ENCODE peak calls at places on chromosomes 11 and 22, in nine cellular contexts. One of them, this sample, is unnamed.

GRCh38 chr11:73854680-73855079 is 22.0 kb downstream of the COA4 start:
- DNase-seq in heart right ventricle: no peak
- DNase-seq in right atrium auricular region: no peak
- DNase-seq in naive thymus-derived CD4-positive, alpha-beta T cell: no peak
- DNase-seq in mammary epithelial cell: peak
- DNase-seq in uterus: no peak
- DNase-seq in WERI-Rb-1: no peak
- DNase-seq in lung: no peak
- DNase-seq in foreskin keratinocyte: peak
- DNase-seq in this sample: peak

GRCh38 chr22:38080847-38081635 is 2.9 kb downstream of the SLC16A8 start:
- DNase-seq in heart right ventricle: peak
- DNase-seq in right atrium auricular region: no peak
- DNase-seq in naive thymus-derived CD4-positive, alpha-beta T cell: no peak
- DNase-seq in mammary epithelial cell: no peak
- DNase-seq in uterus: no peak
- DNase-seq in WERI-Rb-1: no peak
- DNase-seq in lung: no peak
- DNase-seq in foreskin keratinocyte: no peak
- DNase-seq in this sample: no peak

GRCh38 chr11:102177974-102178631 is 67.9 kb downstream of the YAP1 start:
- DNase-seq in heart right ventricle: no peak
- DNase-seq in right atrium auricular region: no peak
- DNase-seq in naive thymus-derived CD4-positive, alpha-beta T cell: no peak
- DNase-seq in mammary epithelial cell: peak
- DNase-seq in uterus: no peak
- DNase-seq in WERI-Rb-1: no peak
- DNase-seq in lung: no peak
- DNase-seq in foreskin keratinocyte: peak
- DNase-seq in this sample: peak

GRCh38 chr22:39738746-39739145 is 154.8 kb downstream of the ENTHD1 start:
- DNase-seq in heart right ventricle: no peak
- DNase-seq in right atrium auricular region: no peak
- DNase-seq in naive thymus-derived CD4-positive, alpha-beta T cell: no peak
- DNase-seq in mammary epithelial cell: no peak
- DNase-seq in uterus: no peak
- DNase-seq in WERI-Rb-1: no peak
- DNase-seq in lung: no peak
- DNase-seq in foreskin keratinocyte: no peak
- DNase-seq in this sample: no peak

GRCh38 chr22:42269407-42270177 is 861 bp downstream of the TCF20 start:
- DNase-seq in heart right ventricle: peak
- DNase-seq in right atrium auricular region: no peak
- DNase-seq in naive thymus-derived CD4-positive, alpha-beta T cell: peak
- DNase-seq in mammary epithelial cell: peak
- DNase-seq in uterus: peak
- DNase-seq in WERI-Rb-1: peak
- DNase-seq in lung: peak
- DNase-seq in foreskin keratinocyte: no peak
- DNase-seq in this sample: peak

GRCh38 chr11:30889116-30889765 is 303.1 kb upstream of the MPPED2 start:
- DNase-seq in heart right ventricle: no peak
- DNase-seq in right atrium auricular region: no peak
- DNase-seq in naive thymus-derived CD4-positive, alpha-beta T cell: no peak
- DNase-seq in mammary epithelial cell: no peak
- DNase-seq in uterus: no peak
- DNase-seq in WERI-Rb-1: no peak
- DNase-seq in lung: no peak
- DNase-seq in foreskin keratinocyte: no peak
- DNase-seq in this sample: no peak

GRCh38 chr11:69383946-69384547 is 90.1 kb downstream of the MYEOV start:
- DNase-seq in heart right ventricle: no peak
- DNase-seq in right atrium auricular region: no peak
- DNase-seq in naive thymus-derived CD4-positive, alpha-beta T cell: no peak
- DNase-seq in mammary epithelial cell: no peak
- DNase-seq in uterus: no peak
- DNase-seq in WERI-Rb-1: no peak
- DNase-seq in lung: no peak
- DNase-seq in foreskin keratinocyte: no peak
- DNase-seq in this sample: no peak

GRCh38 chr22:30453731-30454510 is 17.9 kb downstream of the SEC14L3 start:
- DNase-seq in heart right ventricle: no peak
- DNase-seq in right atrium auricular region: no peak
- DNase-seq in naive thymus-derived CD4-positive, alpha-beta T cell: no peak
- DNase-seq in mammary epithelial cell: no peak
- DNase-seq in uterus: no peak
- DNase-seq in WERI-Rb-1: peak
- DNase-seq in lung: peak
- DNase-seq in foreskin keratinocyte: no peak
- DNase-seq in this sample: no peak

GRCh38 chr22:44676441-44677298 is 25.3 kb upstream of the PRR5 start:
- DNase-seq in heart right ventricle: no peak
- DNase-seq in right atrium auricular region: no peak
- DNase-seq in naive thymus-derived CD4-positive, alpha-beta T cell: no peak
- DNase-seq in mammary epithelial cell: no peak
- DNase-seq in uterus: no peak
- DNase-seq in WERI-Rb-1: no peak
- DNase-seq in lung: no peak
- DNase-seq in foreskin keratinocyte: no peak
- DNase-seq in this sample: no peak

GRCh38 chr11:66072518-66072917 is 2.4 kb downstream of the PACS1 start:
- DNase-seq in heart right ventricle: no peak
- DNase-seq in right atrium auricular region: peak
- DNase-seq in naive thymus-derived CD4-positive, alpha-beta T cell: no peak
- DNase-seq in mammary epithelial cell: no peak
- DNase-seq in uterus: no peak
- DNase-seq in WERI-Rb-1: no peak
- DNase-seq in lung: no peak
- DNase-seq in foreskin keratinocyte: no peak
- DNase-seq in this sample: no peak

GRCh38 chr11:123519055-123519796 is 89.2 kb downstream of the GRAMD1B start:
- DNase-seq in heart right ventricle: no peak
- DNase-seq in right atrium auricular region: no peak
- DNase-seq in naive thymus-derived CD4-positive, alpha-beta T cell: no peak
- DNase-seq in mammary epithelial cell: no peak
- DNase-seq in uterus: no peak
- DNase-seq in WERI-Rb-1: peak
- DNase-seq in lung: no peak
- DNase-seq in foreskin keratinocyte: no peak
- DNase-seq in this sample: no peak
- H3K27ac ChIP-seq in heart right ventricle: peak
- H3K27ac ChIP-seq in right atrium auricular region: no peak
- H3K27ac ChIP-seq in naive thymus-derived CD4-positive, alpha-beta T cell: no peak
- H3K27ac ChIP-seq in mammary epithelial cell: no peak
- H3K27ac ChIP-seq in uterus: no peak
- H3K27ac ChIP-seq in WERI-Rb-1: peak
- H3K27ac ChIP-seq in lung: peak
- H3K27ac ChIP-seq in foreskin keratinocyte: no peak
- H3K27ac ChIP-seq in this sample: no peak

GRCh38 chr11:33064033-33064825 is 24.9 kb downstream of the TCP11L1 start:
- DNase-seq in heart right ventricle: no peak
- DNase-seq in right atrium auricular region: no peak
- DNase-seq in naive thymus-derived CD4-positive, alpha-beta T cell: no peak
- DNase-seq in mammary epithelial cell: peak
- DNase-seq in uterus: no peak
- DNase-seq in WERI-Rb-1: peak
- DNase-seq in lung: no peak
- DNase-seq in foreskin keratinocyte: no peak
- DNase-seq in this sample: no peak

GRCh38 chr11:33059331-33060007 is 20.1 kb downstream of the TCP11L1 start:
- DNase-seq in heart right ventricle: no peak
- DNase-seq in right atrium auricular region: no peak
- DNase-seq in naive thymus-derived CD4-positive, alpha-beta T cell: no peak
- DNase-seq in mammary epithelial cell: peak
- DNase-seq in uterus: no peak
- DNase-seq in WERI-Rb-1: no peak
- DNase-seq in lung: no peak
- DNase-seq in foreskin keratinocyte: no peak
- DNase-seq in this sample: peak

GRCh38 chr11:33063326-33063775 is 24.0 kb downstream of the TCP11L1 start:
- DNase-seq in heart right ventricle: no peak
- DNase-seq in right atrium auricular region: no peak
- DNase-seq in naive thymus-derived CD4-positive, alpha-beta T cell: no peak
- DNase-seq in mammary epithelial cell: peak
- DNase-seq in uterus: no peak
- DNase-seq in WERI-Rb-1: no peak
- DNase-seq in lung: no peak
- DNase-seq in foreskin keratinocyte: peak
- DNase-seq in this sample: no peak

GRCh38 chr11:33062137-33062536 is 22.8 kb downstream of the TCP11L1 start:
- DNase-seq in heart right ventricle: no peak
- DNase-seq in right atrium auricular region: no peak
- DNase-seq in naive thymus-derived CD4-positive, alpha-beta T cell: no peak
- DNase-seq in mammary epithelial cell: no peak
- DNase-seq in uterus: no peak
- DNase-seq in WERI-Rb-1: no peak
- DNase-seq in lung: no peak
- DNase-seq in foreskin keratinocyte: no peak
- DNase-seq in this sample: no peak

GRCh38 chr11:33060271-33060670 is 20.9 kb downstream of the TCP11L1 start:
- DNase-seq in heart right ventricle: no peak
- DNase-seq in right atrium auricular region: no peak
- DNase-seq in naive thymus-derived CD4-positive, alpha-beta T cell: no peak
- DNase-seq in mammary epithelial cell: no peak
- DNase-seq in uterus: no peak
- DNase-seq in WERI-Rb-1: peak
- DNase-seq in lung: no peak
- DNase-seq in foreskin keratinocyte: no peak
- DNase-seq in this sample: no peak
- H3K27ac ChIP-seq in heart right ventricle: no peak
- H3K27ac ChIP-seq in right atrium auricular region: no peak
- H3K27ac ChIP-seq in naive thymus-derived CD4-positive, alpha-beta T cell: no peak
- H3K27ac ChIP-seq in mammary epithelial cell: peak
- H3K27ac ChIP-seq in uterus: no peak
- H3K27ac ChIP-seq in WERI-Rb-1: peak
- H3K27ac ChIP-seq in lung: no peak
- H3K27ac ChIP-seq in foreskin keratinocyte: peak
- H3K27ac ChIP-seq in this sample: no peak

GRCh38 chr11:15179167-15179566 is 64.4 kb downstream of the INSC start:
- DNase-seq in heart right ventricle: no peak
- DNase-seq in right atrium auricular region: no peak
- DNase-seq in naive thymus-derived CD4-positive, alpha-beta T cell: no peak
- DNase-seq in mammary epithelial cell: no peak
- DNase-seq in uterus: no peak
- DNase-seq in WERI-Rb-1: no peak
- DNase-seq in lung: no peak
- DNase-seq in foreskin keratinocyte: no peak
- DNase-seq in this sample: no peak
- H3K27ac ChIP-seq in heart right ventricle: no peak
- H3K27ac ChIP-seq in right atrium auricular region: no peak
- H3K27ac ChIP-seq in naive thymus-derived CD4-positive, alpha-beta T cell: no peak
- H3K27ac ChIP-seq in mammary epithelial cell: no peak
- H3K27ac ChIP-seq in uterus: no peak
- H3K27ac ChIP-seq in WERI-Rb-1: no peak
- H3K27ac ChIP-seq in lung: no peak
- H3K27ac ChIP-seq in foreskin keratinocyte: no peak
- H3K27ac ChIP-seq in this sample: no peak

DNA sequence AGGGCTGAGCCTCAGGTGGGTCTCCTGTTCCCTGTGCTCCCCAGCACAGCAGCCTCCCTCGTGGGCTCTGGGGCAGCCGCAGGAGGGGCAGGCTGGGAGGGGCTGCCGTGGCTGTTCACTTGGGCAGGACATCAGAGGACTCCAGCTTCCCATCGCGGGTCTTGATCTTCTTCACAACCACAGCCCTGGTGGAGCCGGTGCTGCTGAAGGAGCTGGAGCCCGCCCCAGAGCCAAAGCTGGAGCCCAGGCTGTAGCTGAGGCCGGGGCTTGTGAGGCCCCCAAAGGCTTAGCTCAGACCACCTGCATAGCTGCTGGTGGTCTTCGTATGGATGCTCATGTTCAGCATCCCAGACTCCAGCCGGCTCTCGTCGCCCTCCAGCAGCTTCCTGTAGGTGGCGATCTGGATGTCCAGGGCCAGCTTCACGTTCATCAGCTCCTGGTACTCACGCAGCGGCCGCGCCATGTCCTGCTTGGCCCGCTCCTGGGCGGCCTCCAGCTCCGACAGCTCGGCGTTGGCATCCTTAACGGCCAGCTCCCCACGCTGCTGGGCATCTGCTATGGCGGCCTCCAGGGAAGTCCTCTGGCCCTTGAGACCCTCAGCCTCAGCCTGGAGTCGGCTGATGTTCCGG is 126.1 kb downstream of the NECTIN1 start:
- DNase-seq in heart right ventricle: no peak
- DNase-seq in right atrium auricular region: no peak
- DNase-seq in naive thymus-derived CD4-positive, alpha-beta T cell: no peak
- DNase-seq in mammary epithelial cell: no peak
- DNase-seq in uterus: no peak
- DNase-seq in WERI-Rb-1: no peak
- DNase-seq in lung: no peak
- DNase-seq in foreskin keratinocyte: no peak
- DNase-seq in this sample: no peak
- H3K27ac ChIP-seq in heart right ventricle: no peak
- H3K27ac ChIP-seq in right atrium auricular region: no peak
- H3K27ac ChIP-seq in naive thymus-derived CD4-positive, alpha-beta T cell: no peak
- H3K27ac ChIP-seq in mammary epithelial cell: no peak
- H3K27ac ChIP-seq in uterus: no peak
- H3K27ac ChIP-seq in WERI-Rb-1: no peak
- H3K27ac ChIP-seq in lung: no peak
- H3K27ac ChIP-seq in foreskin keratinocyte: no peak
- H3K27ac ChIP-seq in this sample: no peak